ENCODE peak calls at places on chromosomes 3 and 15, in eight cellular contexts. V is CD8-positive, alpha-beta memory T cell; T is myocyte; L is stimulated activated effector memory CD8-positive, alpha-beta T cell treated with anti-CD3 and anti-CD28 coated beads, Interleukin-12 subunit alpha, Interleukin-12 subunit beta, amount 100 ng/mL, for 72 hours; S is activated B cell treated with CpG ODN at 0.5 μM for 24 hours; W is H4; Z is HTR-8/SVneo; J is nephron progenitor cell. U is an unnamed sample.

GRCh38 chr3:109050591-109051167 is 67.3 kb downstream of the MORC1 start:
- DNase-seq in V (no peak), T (no peak), L (no peak), S (no peak), W (peak; percentile 21), Z (peak; percentile 5), J (peak; percentile 2), U (peak; percentile 29)

GRCh38 chr3:116263842-116264545 is 181.3 kb downstream of the LSAMP start:
- DNase-seq in V (no peak), T (no peak), L (no peak), S (no peak), W (no peak), Z (no peak), J (no peak), U (no peak)

GRCh38 chr3:70889162-70890045 is 577.0 kb upstream of the MDFIC2 start:
- DNase-seq in V (no peak), T (peak; percentile 30), L (no peak), S (no peak), W (no peak), Z (no peak), J (no peak), U (no peak)

GRCh38 chr3:157160652-157161480 is 919 bp upstream of the CCNL1 start:
- DNase-seq in V (no peak), T (peak; percentile 94), L (no peak), S (no peak), W (peak; percentile 87), Z (peak; percentile 67), J (no peak), U (peak; percentile 46)

GRCh38 chr3:49916686-49917085 is 12.9 kb downstream of the MON1A start:
- DNase-seq in V (no peak), T (no peak), L (no peak), S (no peak), W (no peak), Z (peak; percentile 27), J (no peak), U (no peak)

GRCh38 chr3:181999314-181999713 is 287.6 kb downstream of the SOX2 start:
- DNase-seq in V (no peak), T (no peak), L (no peak), S (no peak), W (no peak), Z (no peak), J (no peak), U (peak; percentile 37)

GRCh38 chr3:194404365-194405140 is 5.5 kb upstream of the GP5 start:
- DNase-seq in V (peak; percentile 62), T (peak; percentile 63), L (no peak), S (no peak), W (peak; percentile 49), Z (peak; percentile 31), J (peak; percentile 36), U (no peak)

GRCh38 chr3:72724070-72724469 is 124.2 kb downstream of the SHQ1 start:
- DNase-seq in V (no peak), T (no peak), L (no peak), S (no peak), W (peak; percentile 36), Z (no peak), J (no peak), U (no peak)

GRCh38 chr15:94004697-94005096 is 226.7 kb upstream of the MCTP2 start:
- DNase-seq in V (no peak), T (no peak), L (no peak), S (no peak), W (no peak), Z (no peak), J (no peak), U (no peak)

GRCh38 chr3:23202203-23202920 is 765 bp upstream of the UBE2E2 start:
- DNase-seq in V (no peak), T (no peak), L (peak; percentile 49), S (no peak), W (no peak), Z (peak; percentile 1), J (no peak), U (no peak)

GRCh38 chr15:100940785-100941379 is 21.7 kb downstream of the LRRK1 start:
- DNase-seq in V (no peak), T (no peak), L (no peak), S (no peak), W (no peak), Z (no peak), J (no peak), U (peak; percentile 64)

GRCh38 chr15:70492240-70493177 is 270.8 kb downstream of the UACA start:
- DNase-seq in V (peak; percentile 77), T (peak; percentile 98), L (peak; percentile 94), S (peak; percentile 60), W (peak; percentile 97), Z (peak; percentile 90), J (no peak), U (peak; percentile 71)

GRCh38 chr15:66007663-66008262 is 138.5 kb downstream of the RAB11A start:
- DNase-seq in V (no peak), T (no peak), L (no peak), S (no peak), W (no peak), Z (no peak), J (no peak), U (no peak)

GRCh38 chr15:31975446-31976229 is 54.7 kb upstream of the CHRNA7 start:
- DNase-seq in V (no peak), T (no peak), L (no peak), S (no peak), W (no peak), Z (no peak), J (peak; percentile 13), U (no peak)

GRCh38 chr3:185332026-185332735 is 30.8 kb upstream of the MAP3K13 start:
- DNase-seq in V (no peak), T (peak; percentile 41), L (no peak), S (no peak), W (peak; percentile 95), Z (peak; percentile 14), J (no peak), U (peak; percentile 48)

GRCh38 chr3:36525115-36525711 is 144.9 kb downstream of the STAC start:
- DNase-seq in V (no peak), T (peak; percentile 50), L (no peak), S (no peak), W (peak; percentile 12), Z (no peak), J (no peak), U (no peak)

GRCh38 chr15:96774216-96774615 is 443.7 kb downstream of the NR2F2 start:
- DNase-seq in V (no peak), T (no peak), L (no peak), S (no peak), W (no peak), Z (no peak), J (no peak), U (no peak)

GRCh38 chr3:196414469-196414868 is 17.8 kb downstream of the UBXN7 start:
- DNase-seq in V (no peak), T (no peak), L (no peak), S (no peak), W (no peak), Z (no peak), J (no peak), U (peak; percentile 37)

U was measured in GM10248.